ENCODE peak calls at places on chromosomes 13 and 19, in seven cellular contexts. One of them, this sample, is unnamed.

GRCh38 chr19:51783373-51783772 is 11.6 kb upstream of the FPR3 start:
- DNase-seq in nephron progenitor cell: no peak
- DNase-seq in caudate nucleus: no peak
- DNase-seq in stimulated activated naive CD8-positive, alpha-beta T cell treated with anti-CD3 and anti-CD28 coated beads, Interleukin-15, amount 100 ng/mL, for 72 hours: no peak
- DNase-seq in neuronal stem cell: no peak
- DNase-seq in D721Med: no peak
- DNase-seq in NCI-H774: no peak
- DNase-seq in this sample: no peak

GRCh38 chr13:93476175-93476574 is 249.6 kb downstream of the GPC6 start:
- DNase-seq in neuronal stem cell: no peak
- DNase-seq in caudate nucleus: no peak
- DNase-seq in D721Med: no peak
- DNase-seq in NCI-H774: no peak
- DNase-seq in nephron progenitor cell: no peak
- DNase-seq in stimulated activated naive CD8-positive, alpha-beta T cell treated with anti-CD3 and anti-CD28 coated beads, Interleukin-15, amount 100 ng/mL, for 72 hours: no peak
- DNase-seq in this sample: no peak

GRCh38 chr19:8517551-8518442 is 3.8 kb upstream of the ZNF414 start:
- DNase-seq in stimulated activated naive CD8-positive, alpha-beta T cell treated with anti-CD3 and anti-CD28 coated beads, Interleukin-15, amount 100 ng/mL, for 72 hours: no peak
- DNase-seq in nephron progenitor cell: no peak
- DNase-seq in D721Med: no peak
- DNase-seq in caudate nucleus: no peak
- DNase-seq in neuronal stem cell: no peak
- DNase-seq in NCI-H774: no peak
- DNase-seq in this sample: no peak

GRCh38 chr13:33191425-33192221 is 93.9 kb downstream of the STARD13 start:
- DNase-seq in stimulated activated naive CD8-positive, alpha-beta T cell treated with anti-CD3 and anti-CD28 coated beads, Interleukin-15, amount 100 ng/mL, for 72 hours: no peak
- DNase-seq in caudate nucleus: no peak
- DNase-seq in D721Med: no peak
- DNase-seq in neuronal stem cell: no peak
- DNase-seq in nephron progenitor cell: no peak
- DNase-seq in NCI-H774: no peak
- DNase-seq in this sample: no peak

GRCh38 chr19:49157445-49158224 is at the start of gene TRPM4:
- DNase-seq in NCI-H774: peak; percentile 83
- DNase-seq in D721Med: peak; percentile 93
- DNase-seq in nephron progenitor cell: peak; percentile 97
- DNase-seq in neuronal stem cell: peak; percentile 83
- DNase-seq in stimulated activated naive CD8-positive, alpha-beta T cell treated with anti-CD3 and anti-CD28 coated beads, Interleukin-15, amount 100 ng/mL, for 72 hours: no peak
- DNase-seq in caudate nucleus: peak; percentile 46
- DNase-seq in this sample: peak; percentile 93

GRCh38 chr19:48738557-48739399 is 1.6 kb downstream of the RASIP1 start:
- DNase-seq in caudate nucleus: peak; percentile 69
- DNase-seq in nephron progenitor cell: peak; percentile 100
- DNase-seq in neuronal stem cell: peak; percentile 94
- DNase-seq in NCI-H774: peak; percentile 92
- DNase-seq in D721Med: peak; percentile 98
- DNase-seq in stimulated activated naive CD8-positive, alpha-beta T cell treated with anti-CD3 and anti-CD28 coated beads, Interleukin-15, amount 100 ng/mL, for 72 hours: peak; percentile 89
- DNase-seq in this sample: peak; percentile 84

GRCh38 chr19:48950159-48950558 is 4.5 kb upstream of the BAX start:
- DNase-seq in stimulated activated naive CD8-positive, alpha-beta T cell treated with anti-CD3 and anti-CD28 coated beads, Interleukin-15, amount 100 ng/mL, for 72 hours: no peak
- DNase-seq in nephron progenitor cell: no peak
- DNase-seq in neuronal stem cell: no peak
- DNase-seq in D721Med: no peak
- DNase-seq in caudate nucleus: no peak
- DNase-seq in NCI-H774: no peak
- DNase-seq in this sample: no peak

GRCh38 chr13:103539265-103539664 is 473.0 kb upstream of the SLC10A2 start:
- DNase-seq in stimulated activated naive CD8-positive, alpha-beta T cell treated with anti-CD3 and anti-CD28 coated beads, Interleukin-15, amount 100 ng/mL, for 72 hours: no peak
- DNase-seq in nephron progenitor cell: peak; percentile 56
- DNase-seq in neuronal stem cell: peak; percentile 48
- DNase-seq in D721Med: no peak
- DNase-seq in caudate nucleus: no peak
- DNase-seq in NCI-H774: peak; percentile 86
- DNase-seq in this sample: no peak

GRCh38 chr19:3606690-3607289 is at the start of gene TBXA2R:
- DNase-seq in NCI-H774: peak; percentile 14
- DNase-seq in caudate nucleus: peak; percentile 6
- DNase-seq in neuronal stem cell: no peak
- DNase-seq in stimulated activated naive CD8-positive, alpha-beta T cell treated with anti-CD3 and anti-CD28 coated beads, Interleukin-15, amount 100 ng/mL, for 72 hours: peak; percentile 74
- DNase-seq in D721Med: peak; percentile 95
- DNase-seq in nephron progenitor cell: peak; percentile 85
- DNase-seq in this sample: peak; percentile 76

GRCh38 chr19:18659281-18660050 is 22.6 kb downstream of the KLHL26 start:
- DNase-seq in nephron progenitor cell: no peak
- DNase-seq in NCI-H774: no peak
- DNase-seq in neuronal stem cell: no peak
- DNase-seq in D721Med: no peak
- DNase-seq in caudate nucleus: no peak
- DNase-seq in stimulated activated naive CD8-positive, alpha-beta T cell treated with anti-CD3 and anti-CD28 coated beads, Interleukin-15, amount 100 ng/mL, for 72 hours: no peak
- DNase-seq in this sample: peak; percentile 85

GRCh38 chr13:79621902-79622301 is 140.9 kb downstream of the NDFIP2 start:
- DNase-seq in D721Med: no peak
- DNase-seq in nephron progenitor cell: no peak
- DNase-seq in caudate nucleus: no peak
- DNase-seq in stimulated activated naive CD8-positive, alpha-beta T cell treated with anti-CD3 and anti-CD28 coated beads, Interleukin-15, amount 100 ng/mL, for 72 hours: no peak
- DNase-seq in neuronal stem cell: no peak
- DNase-seq in NCI-H774: no peak
- DNase-seq in this sample: no peak

GRCh38 chr13:26685606-26686005 is 75.0 kb downstream of the GPR12 start:
- DNase-seq in NCI-H774: no peak
- DNase-seq in caudate nucleus: no peak
- DNase-seq in stimulated activated naive CD8-positive, alpha-beta T cell treated with anti-CD3 and anti-CD28 coated beads, Interleukin-15, amount 100 ng/mL, for 72 hours: no peak
- DNase-seq in neuronal stem cell: no peak
- DNase-seq in D721Med: no peak
- DNase-seq in nephron progenitor cell: no peak
- DNase-seq in this sample: no peak

GRCh38 chr13:106318941-106319411 is 216.5 kb downstream of the EFNB2 start:
- DNase-seq in stimulated activated naive CD8-positive, alpha-beta T cell treated with anti-CD3 and anti-CD28 coated beads, Interleukin-15, amount 100 ng/mL, for 72 hours: no peak
- DNase-seq in caudate nucleus: no peak
- DNase-seq in NCI-H774: no peak
- DNase-seq in D721Med: no peak
- DNase-seq in nephron progenitor cell: no peak
- DNase-seq in neuronal stem cell: no peak
- DNase-seq in this sample: no peak

GRCh38 chr19:12984143-12984627 is 11.1 kb upstream of the NFIX start:
- DNase-seq in NCI-H774: no peak
- DNase-seq in stimulated activated naive CD8-positive, alpha-beta T cell treated with anti-CD3 and anti-CD28 coated beads, Interleukin-15, amount 100 ng/mL, for 72 hours: no peak
- DNase-seq in D721Med: no peak
- DNase-seq in nephron progenitor cell: no peak
- DNase-seq in caudate nucleus: no peak
- DNase-seq in neuronal stem cell: no peak
- DNase-seq in this sample: no peak

GRCh38 chr13:71252191-71252704 is 614.8 kb downstream of the DACH1 start:
- DNase-seq in nephron progenitor cell: no peak
- DNase-seq in caudate nucleus: no peak
- DNase-seq in D721Med: no peak
- DNase-seq in NCI-H774: no peak
- DNase-seq in neuronal stem cell: no peak
- DNase-seq in stimulated activated naive CD8-positive, alpha-beta T cell treated with anti-CD3 and anti-CD28 coated beads, Interleukin-15, amount 100 ng/mL, for 72 hours: no peak
- DNase-seq in this sample: no peak

GRCh38 chr19:3507371-3508120 is 1.4 kb downstream of the FZR1 start:
- DNase-seq in D721Med: no peak
- DNase-seq in stimulated activated naive CD8-positive, alpha-beta T cell treated with anti-CD3 and anti-CD28 coated beads, Interleukin-15, amount 100 ng/mL, for 72 hours: no peak
- DNase-seq in nephron progenitor cell: peak; percentile 43
- DNase-seq in neuronal stem cell: no peak
- DNase-seq in caudate nucleus: peak; percentile 25
- DNase-seq in NCI-H774: no peak
- DNase-seq in this sample: peak; percentile 61

GRCh38 chr19:53962887-53963435 is at the start of gene CACNG8:
- DNase-seq in stimulated activated naive CD8-positive, alpha-beta T cell treated with anti-CD3 and anti-CD28 coated beads, Interleukin-15, amount 100 ng/mL, for 72 hours: no peak
- DNase-seq in nephron progenitor cell: peak; percentile 39
- DNase-seq in NCI-H774: no peak
- DNase-seq in caudate nucleus: no peak
- DNase-seq in D721Med: no peak
- DNase-seq in neuronal stem cell: no peak
- DNase-seq in this sample: no peak

GRCh38 chr13:113078895-113079720 is 26.5 kb upstream of the F7 start:
- DNase-seq in neuronal stem cell: no peak
- DNase-seq in caudate nucleus: peak; percentile 23
- DNase-seq in D721Med: no peak
- DNase-seq in NCI-H774: no peak
- DNase-seq in nephron progenitor cell: no peak
- DNase-seq in stimulated activated naive CD8-positive, alpha-beta T cell treated with anti-CD3 and anti-CD28 coated beads, Interleukin-15, amount 100 ng/mL, for 72 hours: no peak
- DNase-seq in this sample: no peak

GRCh38 chr19:33795370-33796163 is 1.1 kb upstream of the KCTD15 start:
- DNase-seq in neuronal stem cell: peak; percentile 88
- DNase-seq in caudate nucleus: peak; percentile 70
- DNase-seq in stimulated activated naive CD8-positive, alpha-beta T cell treated with anti-CD3 and anti-CD28 coated beads, Interleukin-15, amount 100 ng/mL, for 72 hours: peak; percentile 58
- DNase-seq in NCI-H774: peak; percentile 55
- DNase-seq in D721Med: no peak
- DNase-seq in nephron progenitor cell: peak; percentile 93
- DNase-seq in this sample: peak; percentile 77

GRCh38 chr13:94710081-94710809 is 2.1 kb downstream of the SOX21 start:
- DNase-seq in NCI-H774: no peak
- DNase-seq in D721Med: no peak
- DNase-seq in neuronal stem cell: no peak
- DNase-seq in nephron progenitor cell: peak; percentile 8
- DNase-seq in caudate nucleus: no peak
- DNase-seq in stimulated activated naive CD8-positive, alpha-beta T cell treated with anti-CD3 and anti-CD28 coated beads, Interleukin-15, amount 100 ng/mL, for 72 hours: no peak
- DNase-seq in this sample: no peak

GRCh38 chr13:89115307-89115706 is 1444.1 kb downstream of the SLITRK5 start:
- DNase-seq in D721Med: no peak
- DNase-seq in NCI-H774: no peak
- DNase-seq in stimulated activated naive CD8-positive, alpha-beta T cell treated with anti-CD3 and anti-CD28 coated beads, Interleukin-15, amount 100 ng/mL, for 72 hours: no peak
- DNase-seq in caudate nucleus: no peak
- DNase-seq in nephron progenitor cell: no peak
- DNase-seq in neuronal stem cell: no peak
- DNase-seq in this sample: no peak

GRCh38 chr13:59531571-59532091 is 632.1 kb downstream of the DIAPH3 start:
- DNase-seq in neuronal stem cell: no peak
- DNase-seq in NCI-H774: peak; percentile 5
- DNase-seq in stimulated activated naive CD8-positive, alpha-beta T cell treated with anti-CD3 and anti-CD28 coated beads, Interleukin-15, amount 100 ng/mL, for 72 hours: peak; percentile 1
- DNase-seq in nephron progenitor cell: no peak
- DNase-seq in D721Med: no peak
- DNase-seq in caudate nucleus: peak; percentile 2
- DNase-seq in this sample: peak; percentile 82

GRCh38 chr13:110226051-110226562 is 80.8 kb downstream of the COL4A1 start:
- DNase-seq in NCI-H774: no peak
- DNase-seq in D721Med: no peak
- DNase-seq in stimulated activated naive CD8-positive, alpha-beta T cell treated with anti-CD3 and anti-CD28 coated beads, Interleukin-15, amount 100 ng/mL, for 72 hours: no peak
- DNase-seq in caudate nucleus: no peak
- DNase-seq in neuronal stem cell: no peak
- DNase-seq in nephron progenitor cell: no peak
- DNase-seq in this sample: no peak

This sample was measured in right atrium auricular region.